ENCODE peak calls at places on chromosomes 1 and 21, in five cellular contexts. U is HuH-7.5, O is mucosa of descending colon, H is GM23248, P is neural crest cell. J is an unnamed sample.

GRCh38 chr1:21292991-21293536 is 2.8 kb upstream of the ECE1 start:
- DNase-seq in U (no peak), O (peak; percentile 58), H (no peak), P (no peak), J (no peak)

GRCh38 chr21:42236014-42236413 is 17.1 kb downstream of the ABCG1 start:
- DNase-seq in U (no peak), O (no peak), H (no peak), P (no peak), J (no peak)

GRCh38 chr1:87706779-87707228 is 378.1 kb downstream of the LMO4 start:
- DNase-seq in U (no peak), O (no peak), H (peak; percentile 27), P (no peak), J (no peak)

GRCh38 chr1:65469889-65470340 is 49.4 kb downstream of the LEPR start:
- DNase-seq in U (no peak), O (no peak), H (no peak), P (no peak), J (no peak)

GRCh38 chr1:228392111-228392936 is 14.3 kb downstream of the TRIM11 start:
- DNase-seq in U (no peak), O (peak; percentile 19), H (peak; percentile 30), P (no peak), J (no peak)

GRCh38 chr1:214439352-214440119 is 111.9 kb downstream of the PTPN14 start:
- DNase-seq in U (peak; percentile 35), O (no peak), H (no peak), P (no peak), J (no peak)

GRCh38 chr21:46063734-46064680 is 33.9 kb upstream of the COL6A2 start:
- DNase-seq in U (no peak), O (no peak), H (no peak), P (no peak), J (peak; percentile 0)

GRCh38 chr1:231628207-231628876 is 1.8 kb downstream of the DISC1 start:
- DNase-seq in U (no peak), O (no peak), H (peak; percentile 32), P (no peak), J (no peak)

GRCh38 chr1:5880630-5881405 is 111.4 kb downstream of the NPHP4 start:
- DNase-seq in U (no peak), O (peak; percentile 30), H (no peak), P (no peak), J (no peak)

GRCh38 chr1:231011963-231012362 is 28.1 kb downstream of the FAM89A start:
- DNase-seq in U (no peak), O (no peak), H (no peak), P (no peak), J (no peak)

GRCh38 chr1:53605181-53605580 is 133.8 kb downstream of the GLIS1 start:
- DNase-seq in U (no peak), O (no peak), H (no peak), P (no peak), J (no peak)

GRCh38 chr1:24384251-24385090 is 29.1 kb downstream of the STPG1 start:
- DNase-seq in U (no peak), O (no peak), H (peak; percentile 86), P (no peak), J (peak; percentile 44)

GRCh38 chr1:115142616-115143015 is 53.3 kb upstream of the TSPAN2 start:
- DNase-seq in U (no peak), O (no peak), H (no peak), P (no peak), J (no peak)

GRCh38 chr1:234770924-234771540 is 161.1 kb upstream of the IRF2BP2 start:
- DNase-seq in U (no peak), O (no peak), H (no peak), P (no peak), J (no peak)

GRCh38 chr1:110873856-110874255 is 908 bp downstream of the CD53 start:
- DNase-seq in U (no peak), O (no peak), H (no peak), P (no peak), J (no peak)

GRCh38 chr1:190168116-190168515 is 309.5 kb downstream of the BRINP3 start:
- DNase-seq in U (no peak), O (no peak), H (no peak), P (no peak), J (no peak)

J was measured in GM03348.